ENCODE peak calls at places on chromosome 4, in ten cellular contexts. E, R, I, P, F, A, Q, T, M and L are unnamed samples.

GRCh38 chr4:67499799-67500198 is 45.5 kb downstream of the CENPC start:
- DNase-seq in T (no peak), R (no peak), F (no peak), E (no peak), P (no peak), A (no peak), I (no peak), M (no peak), Q (no peak), L (no peak)

GRCh38 chr4:4321951-4322688 is 32.1 kb downstream of the ZBTB49 start:
- DNase-seq in E (no peak), F (peak; percentile 2), A (no peak), M (no peak), I (no peak), Q (no peak), T (no peak), P (no peak), R (no peak), L (no peak)

GRCh38 chr4:139030614-139031235 is 15.1 kb downstream of the NOCT start:
- DNase-seq in P (peak; percentile 64), R (peak; percentile 93), F (peak; percentile 81), I (peak; percentile 71), Q (peak; percentile 76), T (peak; percentile 67), E (peak; percentile 66), M (peak; percentile 87), A (peak; percentile 64), L (peak; percentile 79)

GRCh38 chr4:101145081-101145480 is 202.2 kb downstream of the PPP3CA start:
- DNase-seq in T (no peak), Q (no peak), F (no peak), A (no peak), R (no peak), P (no peak), E (no peak), I (no peak), M (no peak), L (no peak)

GRCh38 chr4:152307669-152308068 is 228.2 kb downstream of the FBXW7 start:
- DNase-seq in A (no peak), I (no peak), T (no peak), M (no peak), R (no peak), Q (no peak), P (no peak), E (no peak), F (no peak), L (no peak)

GRCh38 chr4:140359571-140360427 is 13.6 kb upstream of the SCOC start:
- DNase-seq in F (peak; percentile 76), E (peak; percentile 68), T (peak; percentile 73), M (peak; percentile 80), I (peak; percentile 86), R (peak; percentile 83), A (peak; percentile 73), P (peak; percentile 79), Q (peak; percentile 92), L (peak; percentile 72)

GRCh38 chr4:2286904-2287593 is 25.1 kb upstream of the MXD4 start:
- DNase-seq in Q (no peak), I (no peak), R (no peak), T (no peak), M (no peak), P (no peak), E (no peak), F (no peak), A (no peak), L (no peak)

GRCh38 chr4:94567811-94568210 is 116.1 kb downstream of the PDLIM5 start:
- DNase-seq in Q (no peak), R (no peak), M (peak; percentile 17), A (no peak), T (no peak), E (no peak), F (no peak), P (no peak), I (no peak), L (no peak)

GRCh38 chr4:8019396-8020365 is 80.0 kb upstream of the AFAP1 start:
- DNase-seq in I (no peak), A (no peak), E (peak; percentile 50), T (no peak), M (no peak), Q (no peak), P (no peak), F (no peak), R (peak; percentile 82), L (no peak)

GRCh38 chr4:12852338-12853307 is 631.5 kb downstream of the RAB28 start:
- DNase-seq in Q (peak; percentile 76), T (peak; percentile 7), M (peak; percentile 1), I (peak; percentile 18), A (peak; percentile 78), R (peak; percentile 59), P (no peak), F (peak; percentile 54), E (no peak), L (peak; percentile 35)

GRCh38 chr4:149706942-149707341 is 108.7 kb downstream of the IQCM start:
- DNase-seq in T (no peak), F (no peak), A (no peak), R (no peak), P (no peak), Q (no peak), I (no peak), E (no peak), M (no peak), L (no peak)

GRCh38 chr4:128810871-128811570 is 1.5 kb downstream of the JADE1 start:
- DNase-seq in A (peak; percentile 82), M (peak; percentile 84), P (peak; percentile 84), F (peak; percentile 82), T (peak; percentile 48), E (peak; percentile 87), I (peak; percentile 88), Q (peak; percentile 88), R (peak; percentile 70), L (peak; percentile 66)

GRCh38 chr4:122930877-122931276 is 8.5 kb upstream of the NUDT6 start:
- DNase-seq in M (no peak), Q (no peak), A (peak; percentile 20), R (no peak), T (peak; percentile 58), E (no peak), I (no peak), F (no peak), P (no peak), L (no peak)

GRCh38 chr4:37981844-37982720 is 21.9 kb downstream of the PTTG2 start:
- DNase-seq in F (no peak), M (no peak), P (no peak), R (peak; percentile 56), T (no peak), Q (peak; percentile 50), I (no peak), A (no peak), E (no peak), L (no peak)

GRCh38 chr4:107548211-107548905 is 171.7 kb downstream of the PAPSS1 start:
- DNase-seq in Q (no peak), E (no peak), M (no peak), R (no peak), A (no peak), F (no peak), I (peak; percentile 2), P (no peak), T (no peak), L (no peak)

GRCh38 chr4:86934147-86934771 is 552 bp upstream of the AFF1 start:
- DNase-seq in P (peak; percentile 5), M (peak; percentile 55), I (peak; percentile 6), E (no peak), A (no peak), R (peak; percentile 9), T (no peak), Q (no peak), F (no peak), L (no peak)

GRCh38 chr4:83320548-83320947 is 14.1 kb downstream of the HPSE start:
- DNase-seq in I (no peak), Q (no peak), A (no peak), F (no peak), P (peak; percentile 23), M (no peak), T (peak; percentile 93), E (peak; percentile 70), R (peak; percentile 73), L (no peak)

GRCh38 chr4:40992472-40993298 is 221.7 kb downstream of the APBB2 start:
- DNase-seq in P (no peak), R (peak; percentile 63), T (no peak), E (no peak), M (no peak), F (no peak), I (no peak), A (no peak), Q (no peak), L (no peak)

GRCh38 chr4:70815370-70815769 is 24.3 kb downstream of the GRSF1 start:
- DNase-seq in T (no peak), A (no peak), E (no peak), F (no peak), Q (no peak), R (no peak), I (no peak), M (no peak), P (no peak), L (no peak)

GRCh38 chr4:168854216-168854921 is 155.7 kb downstream of the CBR4 start:
- DNase-seq in M (no peak), Q (no peak), T (no peak), F (no peak), I (no peak), P (no peak), A (no peak), R (no peak), E (peak; percentile 56), L (no peak)